ENCODE peak calls at places on chromosome 13, in four cellular contexts. W, P, K and F are unnamed samples.

GRCh38 chr13:39451860-39452301 is 151.1 kb downstream of the LHFPL6 start:
- DNase-seq in W (peak), P (no peak), K (no peak), F (no peak)

GRCh38 chr13:100269837-100270236 is 180.9 kb downstream of the PCCA start:
- DNase-seq in W (peak), P (no peak), K (no peak), F (no peak)

GRCh38 chr13:39111145-39111544 is 72.9 kb downstream of the NHLRC3 start:
- DNase-seq in W (no peak), P (no peak), K (no peak), F (no peak)

GRCh38 chr13:27911499-27911898 is 8.3 kb upstream of the PDX1 start:
- DNase-seq in W (no peak), P (no peak), K (no peak), F (no peak)

GRCh38 chr13:73416093-73416492 is 357.3 kb downstream of the KLF5 start:
- DNase-seq in W (no peak), P (no peak), K (no peak), F (no peak)

GRCh38 chr13:27772651-27773425 is 19.4 kb upstream of the GSX1 start:
- DNase-seq in W (no peak), P (no peak), K (no peak), F (no peak)

GRCh38 chr13:105773887-105774538 is 761.4 kb downstream of the EFNB2 start:
- DNase-seq in W (no peak), P (no peak), K (no peak), F (no peak)

GRCh38 chr13:28401303-28402056 is 93.4 kb downstream of the FLT1 start:
- DNase-seq in W (no peak), P (no peak), K (no peak), F (no peak)

GRCh38 chr13:46721054-46721453 is 75.9 kb downstream of the ESD start:
- DNase-seq in W (no peak), P (peak), K (no peak), F (no peak)

GRCh38 chr13:112605531-112605990 is 17.6 kb upstream of the TUBGCP3 start:
- DNase-seq in W (no peak), P (no peak), K (no peak), F (no peak)

GRCh38 chr13:20721454-20722357 is 18.2 kb downstream of the IL17D start:
- DNase-seq in W (peak), P (peak), K (no peak), F (no peak)

GRCh38 chr13:32427852-32428580 is at the start of gene N4BP2L1:
- DNase-seq in W (peak), P (peak), K (peak), F (peak)

GRCh38 chr13:51357928-51358595 is 18.6 kb downstream of the SERPINE3 start:
- DNase-seq in W (no peak), P (no peak), K (no peak), F (no peak)

GRCh38 chr13:74092711-74093110 is 41.5 kb downstream of the KLF12 start:
- DNase-seq in W (no peak), P (no peak), K (no peak), F (no peak)

GRCh38 chr13:95325485-95325884 is 24.2 kb upstream of the ABCC4 start:
- DNase-seq in W (no peak), P (no peak), K (no peak), F (no peak)

DNA sequence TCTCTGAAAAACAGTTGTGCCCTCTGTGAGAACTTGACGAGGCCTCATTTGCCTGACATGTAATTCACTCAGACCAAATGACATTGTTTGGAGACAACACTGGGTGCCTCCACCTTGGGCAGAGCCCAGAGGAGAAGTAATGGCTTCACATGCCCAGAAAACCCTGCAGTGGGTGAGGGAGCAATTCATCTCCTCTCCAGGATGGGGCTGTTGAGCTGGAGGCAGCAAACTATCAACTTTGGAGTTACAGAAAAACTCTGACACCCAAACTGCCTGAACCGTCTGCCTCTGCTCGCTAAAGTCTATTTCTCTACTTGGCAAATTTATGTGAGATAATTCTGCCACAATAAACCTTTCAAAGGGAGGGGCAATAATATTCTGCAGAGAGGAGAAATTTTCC is 146.9 kb downstream of the DCLK1 start:
- DNase-seq in W (no peak), P (no peak), K (no peak), F (no peak)
- TF ChIP-seq CTCF in W (no peak), P (no peak), K (no peak), F (no peak)

GRCh38 chr13:114017028-114017630 is 43.3 kb upstream of the C13orf46 start:
- DNase-seq in W (no peak), P (peak), K (no peak), F (no peak)
- TF ChIP-seq CTCF in W (no peak), P (no peak), K (no peak), F (no peak)

GRCh38 chr13:90362718-90363117 is 984.8 kb upstream of the MIR17HG start:
- DNase-seq in W (no peak), P (no peak), K (no peak), F (no peak)

GRCh38 chr13:90360785-90361184 is 986.7 kb upstream of the MIR17HG start:
- DNase-seq in W (no peak), P (no peak), K (no peak), F (no peak)

DNA sequence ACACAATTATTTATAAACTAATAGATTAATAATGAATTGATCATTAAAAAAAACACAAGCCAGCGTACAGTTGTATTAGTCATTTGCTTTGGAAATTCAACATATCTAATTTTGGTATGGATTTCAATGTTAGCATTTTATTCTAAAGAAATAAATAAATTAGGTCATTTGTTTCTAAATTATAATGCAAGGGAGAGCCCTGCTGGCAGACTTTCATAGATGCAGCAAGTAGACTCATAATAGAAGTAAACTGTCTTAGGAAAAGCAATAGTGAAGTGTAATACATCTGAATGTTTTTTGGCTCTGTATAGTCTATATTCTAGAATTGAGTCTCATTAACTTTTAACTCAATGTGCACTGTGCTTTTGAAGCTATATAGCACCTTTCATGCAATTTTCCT is 982.4 kb upstream of the MIR17HG start:
- DNase-seq in W (no peak), P (no peak), K (no peak), F (no peak)
- TF ChIP-seq CTCF in W (no peak), P (no peak), K (no peak), F (no peak)

GRCh38 chr13:44232729-44233128 is 140.9 kb upstream of the SERP2 start:
- DNase-seq in W (no peak), P (no peak), K (no peak), F (no peak)
- TF ChIP-seq CTCF in W (no peak), P (no peak), K (no peak), F (no peak)

DNA sequence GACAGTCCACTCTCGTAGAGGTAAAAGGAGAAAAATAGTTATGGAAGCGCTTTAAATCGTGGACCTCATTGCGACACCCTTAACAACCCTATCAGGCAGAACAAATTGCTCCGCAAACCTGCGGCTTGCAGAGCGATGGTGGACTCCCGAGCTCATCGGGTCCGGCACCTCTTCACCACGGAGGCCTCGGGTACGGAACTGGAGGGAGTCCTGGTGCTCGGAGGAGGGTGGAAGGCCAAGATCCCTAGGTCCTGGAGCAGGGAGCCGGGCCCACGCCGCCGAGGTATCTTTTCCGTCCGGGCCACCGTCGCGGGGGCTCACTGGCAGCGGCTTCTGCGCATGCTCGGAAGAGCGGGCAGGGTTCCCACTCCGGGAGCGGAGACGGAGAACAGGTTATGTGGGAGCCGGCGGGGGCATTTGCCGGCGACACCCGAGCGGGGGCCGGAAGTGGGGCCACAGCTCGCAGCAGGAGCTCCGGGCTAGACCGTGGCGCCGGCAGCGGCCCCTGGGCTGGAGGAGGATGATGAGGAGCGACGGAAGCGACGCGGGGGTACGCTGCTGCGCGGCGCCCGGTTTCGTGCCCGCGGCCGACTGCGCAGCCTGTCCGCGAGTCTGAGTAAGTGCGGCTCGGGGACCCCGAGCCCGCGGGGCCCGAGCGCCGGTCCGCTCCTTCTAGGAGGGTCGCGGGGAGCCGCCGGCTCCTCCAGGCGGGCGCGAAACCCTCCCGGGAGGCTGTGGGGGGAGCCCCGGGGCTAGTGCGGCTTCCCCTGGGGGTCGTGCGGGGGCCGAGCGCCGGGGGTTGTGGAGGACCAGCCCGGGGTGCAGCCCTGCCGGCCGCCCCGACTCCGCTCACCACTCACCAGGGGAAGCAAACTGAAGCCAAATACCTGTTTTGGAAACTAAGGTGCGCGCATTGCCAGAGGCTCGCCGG is at the start of gene ABHD13:
- DNase-seq in W (peak), P (peak), K (peak), F (peak)
- TF ChIP-seq CTCF in W (peak), P (no peak), K (no peak), F (no peak)

GRCh38 chr13:99200433-99201167 is at the start of gene UBAC2:
- DNase-seq in W (peak), P (peak), K (peak), F (peak)
- TF ChIP-seq CTCF in W (peak), P (no peak), K (peak), F (no peak)

GRCh38 chr13:53206455-53206854 is 177.8 kb downstream of the OLFM4 start:
- DNase-seq in W (no peak), P (no peak), K (no peak), F (no peak)
- TF ChIP-seq CTCF in W (no peak), P (peak), K (no peak), F (no peak)

GRCh38 chr13:21812192-21812626 is 141.3 kb downstream of the FGF9 start:
- DNase-seq in W (no peak), P (no peak), K (no peak), F (no peak)

GRCh38 chr13:21817878-21818277 is 147.0 kb downstream of the FGF9 start:
- DNase-seq in W (no peak), P (no peak), K (no peak), F (no peak)

GRCh38 chr13:21813844-21814243 is 143.0 kb downstream of the FGF9 start:
- DNase-seq in W (no peak), P (no peak), K (no peak), F (no peak)

DNA sequence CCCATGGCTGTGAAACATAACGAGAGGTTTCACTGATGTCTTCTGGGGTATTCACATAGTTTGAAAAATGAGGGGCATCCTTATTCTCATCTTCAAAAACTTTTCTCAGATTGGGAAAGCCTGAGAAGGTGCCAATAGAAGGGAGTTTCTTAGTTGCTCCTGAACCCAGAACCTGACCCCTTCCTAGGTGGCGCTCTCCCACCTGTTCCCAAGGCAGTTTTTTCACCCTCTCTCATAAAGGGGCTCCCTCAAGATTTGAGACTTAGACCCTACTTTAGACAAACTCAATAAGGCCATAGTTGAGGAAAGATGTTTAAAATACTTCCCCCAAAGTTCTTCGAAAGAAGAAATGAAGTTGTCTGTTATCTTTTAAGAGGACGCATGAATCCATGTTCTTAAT is 142.2 kb downstream of the FGF9 start:
- DNase-seq in W (no peak), P (no peak), K (no peak), F (no peak)
- TF ChIP-seq CTCF in W (no peak), P (no peak), K (no peak), F (no peak)

GRCh38 chr13:113819731-113820715 is 43.9 kb downstream of the GAS6 start:
- DNase-seq in W (no peak), P (no peak), K (no peak), F (no peak)

GRCh38 chr13:113819341-113819730 is 44.5 kb downstream of the GAS6 start:
- DNase-seq in W (no peak), P (no peak), K (no peak), F (no peak)

GRCh38 chr13:113822266-113822665 is 41.6 kb downstream of the GAS6 start:
- DNase-seq in W (no peak), P (no peak), K (no peak), F (no peak)

GRCh38 chr13:113821847-113822246 is 42.0 kb downstream of the GAS6 start:
- DNase-seq in W (no peak), P (no peak), K (no peak), F (no peak)

DNA sequence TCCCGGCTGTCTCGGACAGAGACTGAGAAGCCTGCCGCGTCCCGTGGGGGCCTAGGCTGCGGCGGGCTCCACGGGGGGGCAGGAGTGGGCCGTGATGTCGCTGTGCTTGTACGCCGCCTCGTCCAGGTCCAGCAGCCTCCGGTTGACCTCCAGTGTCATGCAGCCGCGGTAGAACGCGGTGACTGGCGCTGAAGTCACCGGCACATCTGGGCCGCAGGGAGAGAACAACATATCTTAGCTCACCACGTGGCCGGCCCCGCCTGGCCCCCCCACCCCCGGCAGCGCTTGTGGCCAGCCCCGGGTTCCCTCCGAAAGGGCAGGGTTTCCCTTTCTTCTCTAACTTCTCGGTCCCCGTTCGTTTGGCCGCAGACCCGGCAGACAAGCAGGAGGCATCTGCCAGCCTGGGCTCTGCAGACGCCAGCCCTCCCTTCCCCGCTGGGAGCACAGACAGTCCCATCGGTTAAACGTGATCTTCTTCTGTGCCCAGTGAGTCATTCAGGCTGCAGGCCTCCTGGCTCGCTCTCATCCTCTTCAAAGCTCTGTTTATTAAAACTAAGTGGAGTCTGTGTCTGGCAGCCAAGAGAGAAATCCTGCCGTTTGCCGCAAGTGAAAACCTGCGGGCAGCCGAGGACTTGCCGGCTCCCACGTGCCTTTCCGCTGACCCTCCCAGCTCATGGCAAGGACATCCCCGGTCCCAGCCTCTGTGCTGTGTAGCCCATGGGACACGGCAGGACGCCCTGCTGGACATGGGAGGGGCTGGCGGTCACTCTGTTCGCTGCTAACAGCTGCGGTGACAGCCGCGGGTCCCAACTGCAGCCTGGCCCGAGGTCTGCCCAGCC is 42.8 kb downstream of the GAS6 start:
- DNase-seq in W (peak), P (no peak), K (no peak), F (no peak)
- TF ChIP-seq CTCF in W (peak), P (no peak), K (no peak), F (no peak)

GRCh38 chr13:41254902-41255301 is 8.5 kb downstream of the MTRF1 start:
- DNase-seq in W (no peak), P (no peak), K (no peak), F (no peak)

GRCh38 chr13:41263261-41263971 is at the start of gene MTRF1:
- DNase-seq in W (peak), P (peak), K (peak), F (peak)

GRCh38 chr13:41257535-41257934 is 5.8 kb downstream of the MTRF1 start:
- DNase-seq in W (no peak), P (no peak), K (no peak), F (no peak)

GRCh38 chr13:41259875-41260501 is 3.4 kb downstream of the MTRF1 start:
- DNase-seq in W (no peak), P (no peak), K (no peak), F (no peak)
- TF ChIP-seq CTCF in W (no peak), P (no peak), K (no peak), F (no peak)